ENCODE peak calls at places on chromosome 19, in seven cellular contexts. J, M, Y, Z, T, U and E are unnamed samples.
A peak's percentile ranks its signal among the peaks of the same experiment; 100 is the strongest.

GRCh38 chr19:18257503-18258470 is 16.5 kb downstream of the IQCN start:
- DNase-seq in J (no peak), M (no peak), Y (no peak), Z (no peak), T (no peak), U (no peak), E (no peak)

GRCh38 chr19:47411101-47411500 is 8.2 kb downstream of the MEIS3 start:
- DNase-seq in J (no peak), M (no peak), Y (no peak), Z (no peak), T (no peak), U (no peak), E (no peak)

GRCh38 chr19:47704656-47705055 is 8.6 kb upstream of the EHD2 start:
- DNase-seq in J (no peak), M (no peak), Y (peak; percentile 22), Z (no peak), T (no peak), U (no peak), E (no peak)

GRCh38 chr19:54451331-54451871 is 2.4 kb downstream of the LENG8 start:
- DNase-seq in J (no peak), M (peak; percentile 48), Y (peak; percentile 21), Z (no peak), T (no peak), U (no peak), E (peak; percentile 82)

GRCh38 chr19:35468637-35469036 is 20.6 kb downstream of the FFAR2 start:
- DNase-seq in J (no peak), M (peak; percentile 61), Y (peak; percentile 43), Z (peak; percentile 45), T (peak; percentile 81), U (no peak), E (peak; percentile 72)

GRCh38 chr19:57437931-57438330 is 2.8 kb downstream of the ZNF749 start:
- DNase-seq in J (no peak), M (no peak), Y (no peak), Z (no peak), T (no peak), U (no peak), E (no peak)

GRCh38 chr19:18908917-18909619 is 10.1 kb downstream of the COPE start:
- DNase-seq in J (no peak), M (no peak), Y (no peak), Z (no peak), T (no peak), U (no peak), E (no peak)

GRCh38 chr19:39145180-39145953 is 19.8 kb downstream of the PAK4 start:
- DNase-seq in J (no peak), M (no peak), Y (no peak), Z (no peak), T (no peak), U (no peak), E (no peak)

GRCh38 chr19:19534556-19535265 is 3.4 kb upstream of the CILP2 start:
- DNase-seq in J (no peak), M (no peak), Y (no peak), Z (no peak), T (no peak), U (no peak), E (no peak)

GRCh38 chr19:5006201-5006600 is 37.3 kb downstream of the KDM4B start:
- DNase-seq in J (no peak), M (no peak), Y (peak; percentile 45), Z (no peak), T (peak; percentile 23), U (no peak), E (peak; percentile 20)

GRCh38 chr19:37953576-37954303 is 46.7 kb downstream of the SIPA1L3 start:
- DNase-seq in J (no peak), M (no peak), Y (peak; percentile 19), Z (no peak), T (peak; percentile 72), U (no peak), E (no peak)

GRCh38 chr19:38190793-38191192 is 33.2 kb downstream of the DPF1 start:
- DNase-seq in J (no peak), M (no peak), Y (no peak), Z (no peak), T (no peak), U (no peak), E (no peak)

GRCh38 chr19:19423322-19423721 is 17.8 kb downstream of the GATAD2A start:
- DNase-seq in J (no peak), M (peak; percentile 80), Y (no peak), Z (no peak), T (no peak), U (no peak), E (no peak)

GRCh38 chr19:16441661-16442071 is 30.1 kb downstream of the EPS15L1 start:
- DNase-seq in J (no peak), M (no peak), Y (peak; percentile 31), Z (peak; percentile 71), T (peak; percentile 66), U (no peak), E (peak; percentile 53)

GRCh38 chr19:17757125-17757524 is 5.8 kb downstream of the FCHO1 start:
- DNase-seq in J (no peak), M (peak; percentile 64), Y (peak; percentile 79), Z (no peak), T (no peak), U (no peak), E (no peak)

GRCh38 chr19:51480590-51480989 is 2.3 kb downstream of the CEACAM18 start:
- DNase-seq in J (no peak), M (no peak), Y (peak; percentile 57), Z (peak; percentile 77), T (peak; percentile 14), U (no peak), E (peak; percentile 63)

GRCh38 chr19:41248895-41249294 is 15.3 kb upstream of the HNRNPUL1 start:
- DNase-seq in J (no peak), M (no peak), Y (no peak), Z (no peak), T (peak; percentile 67), U (no peak), E (no peak)

DNA sequence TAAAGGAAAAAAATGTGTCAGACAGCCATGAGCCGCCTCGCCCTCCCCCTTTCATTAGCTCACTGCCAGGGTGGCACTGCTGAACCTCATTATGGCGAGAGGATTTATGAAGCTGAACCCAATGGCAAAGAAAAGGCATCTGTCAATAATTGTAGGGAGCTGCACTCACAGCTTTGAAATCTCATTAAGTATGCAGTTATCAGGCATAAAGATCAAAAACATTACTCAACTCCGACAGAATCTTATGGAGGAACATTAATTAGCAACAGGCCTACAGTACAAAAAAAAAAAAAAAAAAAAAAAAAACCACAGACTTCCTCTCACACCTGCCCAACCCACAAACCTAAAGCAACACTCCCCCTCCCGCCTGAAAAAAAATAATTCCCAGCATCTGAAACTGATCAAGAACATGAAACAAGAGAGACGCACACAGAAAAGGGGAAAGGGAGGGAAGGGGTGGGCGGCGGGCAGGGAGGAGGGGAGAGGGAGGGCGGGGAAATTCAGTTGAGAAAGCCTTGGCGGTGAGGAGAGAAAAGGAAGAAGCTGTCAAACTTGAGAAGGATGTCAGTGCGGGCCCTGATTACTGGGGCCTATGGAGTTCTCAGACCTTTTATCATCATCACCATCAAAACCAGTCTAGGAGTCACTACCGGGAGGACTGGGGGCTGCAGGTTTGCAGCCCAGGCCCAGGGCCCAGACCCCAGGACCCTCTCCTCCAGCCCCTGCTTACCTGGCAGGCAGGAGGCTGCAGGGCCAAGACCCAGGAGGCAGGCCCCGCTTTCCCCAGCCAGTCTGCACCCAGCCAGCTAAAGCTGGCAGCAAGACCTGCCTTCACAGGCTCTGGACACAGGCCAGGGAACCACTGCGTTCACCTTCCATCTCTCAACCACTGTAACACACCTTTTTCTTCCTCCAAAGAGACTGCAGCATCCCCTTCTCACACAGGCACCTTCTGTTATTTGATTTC is 8.9 kb downstream of the TSHZ3 start:
- DNase-seq in J (no peak), M (no peak), Y (no peak), Z (no peak), T (no peak), U (peak; percentile 66), E (peak; percentile 36)
- H3K4me3 ChIP-seq in J (no peak overlapping the region), M (no peak overlapping the region), Y (no peak overlapping the region), Z (no peak overlapping the region), T (no peak overlapping the region), U (peak overlapping the region; percentile 4), E (no peak overlapping the region)

DNA sequence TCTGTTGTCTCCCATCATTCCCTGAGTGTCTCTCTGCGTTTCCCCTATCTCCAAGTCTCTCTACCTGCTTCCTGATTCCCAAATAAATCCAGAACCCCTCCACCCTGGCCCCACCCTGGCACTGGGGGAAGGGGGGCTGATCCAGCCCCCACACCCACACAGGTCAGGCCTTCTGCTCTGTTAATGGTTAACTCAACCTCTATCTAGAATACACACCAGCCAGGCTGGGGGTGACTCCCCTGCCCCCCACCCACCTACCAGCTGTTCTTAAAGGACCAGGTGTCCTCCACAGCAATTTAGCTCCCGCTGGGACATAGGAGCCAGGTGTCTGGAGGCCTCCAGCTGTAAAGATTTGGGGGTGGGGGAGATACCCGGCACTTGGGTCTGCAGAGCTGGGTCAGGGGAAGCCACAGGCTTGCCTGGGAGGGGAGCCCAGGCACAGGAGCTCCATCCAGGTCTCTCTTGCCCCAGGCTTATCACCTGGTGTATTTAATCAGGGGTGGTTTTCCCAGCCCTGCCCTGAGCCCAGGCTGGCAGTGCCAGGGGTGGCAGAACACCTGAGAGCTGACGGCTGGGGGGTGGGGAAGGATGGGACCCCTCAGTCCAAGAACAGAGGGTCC is 3.9 kb downstream of the IRF2BP1 start:
- DNase-seq in J (no peak), M (no peak), Y (no peak), Z (peak; percentile 61), T (peak; percentile 84), U (no peak), E (no peak)
- H3K4me3 ChIP-seq in J (no peak overlapping the region), M (no peak overlapping the region), Y (no peak overlapping the region), Z (no peak overlapping the region), T (no peak overlapping the region), U (no peak overlapping the region), E (no peak overlapping the region)

DNA sequence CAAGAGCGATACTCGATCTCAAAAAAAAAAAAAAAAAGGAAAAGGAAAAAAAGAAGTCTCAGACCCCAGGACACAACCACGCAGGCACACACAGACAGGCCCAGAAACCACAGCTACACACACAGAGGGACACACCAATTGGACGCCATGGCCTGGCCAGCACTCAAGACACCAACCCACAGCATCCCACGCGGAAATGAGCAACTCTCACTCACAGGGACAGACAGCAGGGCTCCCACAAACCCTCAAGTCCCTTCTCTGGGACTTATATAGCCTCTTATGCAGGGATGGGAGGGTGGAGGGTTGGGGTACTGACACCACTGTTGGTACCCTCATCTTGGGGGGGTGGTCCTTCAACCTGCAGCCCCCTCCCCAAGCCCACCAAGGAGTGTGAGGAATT is 5.9 kb downstream of the NOTCH3 start:
- DNase-seq in J (no peak), M (peak; percentile 83), Y (no peak), Z (no peak), T (no peak), U (no peak), E (no peak)
- H3K4me3 ChIP-seq in J (peak overlapping the region; percentile 30), M (no peak overlapping the region), Y (peak overlapping the region; percentile 57), Z (no peak overlapping the region), T (no peak overlapping the region), U (no peak overlapping the region), E (no peak overlapping the region)

DNA sequence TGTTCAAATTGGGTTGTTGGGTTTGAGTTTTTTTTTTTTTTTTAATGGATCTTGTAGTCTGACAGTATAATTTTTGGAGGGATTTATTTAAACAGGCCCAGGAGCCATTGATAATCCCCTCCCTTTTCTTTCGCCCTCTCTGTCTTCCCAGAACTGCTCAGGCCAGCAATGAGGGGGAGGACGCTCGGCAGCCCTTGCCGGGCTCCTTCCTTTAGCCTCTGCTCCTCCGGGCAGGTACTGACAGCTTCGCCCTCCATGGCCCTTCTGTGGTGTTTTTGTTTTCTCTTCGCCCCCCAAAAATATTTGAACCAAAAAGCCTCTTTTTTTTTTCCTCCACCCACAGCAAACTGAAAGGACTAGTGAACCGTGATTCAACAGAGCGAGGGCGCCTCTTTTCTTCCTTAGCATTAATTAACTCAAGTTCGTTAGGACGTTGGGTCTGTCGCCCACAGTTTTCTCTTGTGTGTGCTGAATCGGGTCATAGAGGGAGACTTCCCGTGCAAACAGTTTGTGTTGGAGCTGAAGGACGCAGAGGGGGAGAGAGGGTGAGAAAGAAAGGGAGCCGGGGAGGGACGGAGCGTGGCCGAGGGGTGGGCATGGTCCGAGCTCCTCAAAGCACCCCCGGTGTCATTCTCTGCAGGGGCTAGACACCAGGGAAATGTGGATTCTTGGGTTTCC is 21.5 kb downstream of the NFIX start:
- DNase-seq in J (no peak), M (no peak), Y (peak; percentile 42), Z (peak; percentile 53), T (peak; percentile 46), U (no peak), E (no peak)
- H3K4me3 ChIP-seq in J (peak overlapping the region; percentile 4), M (peak overlapping the region; percentile 22), Y (peak overlapping the region; percentile 56), Z (no peak overlapping the region), T (no peak overlapping the region), U (no peak overlapping the region), E (no peak overlapping the region)